ENCODE peak calls at places on chromosomes 4 and X, in nine cellular contexts. U is T follicular helper cell; D is NCI-H2107; Q is NCI-H748 treated with DMSO at 0.1 percent for 48 hours; H is activated CD4-positive, alpha-beta T cell treated with anti-CD3 and anti-CD28 coated beads, Interleukin-2, amount 50 U/mL, for 1 hour; R is fibroblast of pulmonary artery; C is H54; Y is ureter; L is EL. O is an unnamed sample.
A peak's percentile ranks its signal among the peaks of the same experiment; 100 is the strongest.

GRCh38 chr4:123676550-123677229 is 280.1 kb downstream of the SPRY1 start:
- DNase-seq in U (no peak), D (peak; percentile 9), Q (no peak), H (no peak), R (no peak), C (no peak), Y (no peak), L (no peak), O (no peak)

GRCh38 chrX:2898861-2899512 is 30.2 kb downstream of the ARSD start:
- DNase-seq in U (no peak), D (no peak), Q (no peak), H (no peak), R (no peak), C (no peak), Y (peak; percentile 61), L (no peak), O (no peak)

GRCh38 chr4:2931765-2932560 is 31.2 kb downstream of the NOP14 start:
- DNase-seq in U (peak; percentile 30), D (no peak), Q (no peak), H (peak; percentile 47), R (no peak), C (no peak), Y (peak; percentile 76), L (no peak), O (no peak)

GRCh38 chr4:47913328-47913727 is 1.1 kb downstream of the NFXL1 start:
- DNase-seq in U (no peak), D (no peak), Q (no peak), H (no peak), R (no peak), C (no peak), Y (no peak), L (peak; percentile 21), O (peak; percentile 20)

GRCh38 chr4:1351854-1352633 is 5.0 kb downstream of the UVSSA start:
- DNase-seq in U (peak; percentile 81), D (no peak), Q (no peak), H (peak; percentile 92), R (peak; percentile 77), C (peak; percentile 83), Y (peak; percentile 91), L (peak; percentile 64), O (peak; percentile 73)

GRCh38 chrX:130902783-130903613 is at the start of gene ENOX2:
- DNase-seq in U (peak; percentile 70), D (peak; percentile 93), Q (peak; percentile 95), H (peak; percentile 70), R (peak; percentile 98), C (peak; percentile 70), Y (peak; percentile 92), L (peak; percentile 96), O (peak; percentile 97)

GRCh38 chr4:124085561-124086180 is 626.9 kb downstream of the ANKRD50 start:
- DNase-seq in U (no peak), D (no peak), Q (no peak), H (no peak), R (peak; percentile 65), C (no peak), Y (no peak), L (no peak), O (peak; percentile 33)

GRCh38 chr4:55733874-55734437 is 85.6 kb upstream of the EXOC1L start:
- DNase-seq in U (no peak), D (no peak), Q (peak; percentile 22), H (no peak), R (peak; percentile 59), C (no peak), Y (peak; percentile 92), L (peak; percentile 35), O (peak; percentile 62)

GRCh38 chr4:24857996-24858395 is 54.8 kb downstream of the CCDC149 start:
- DNase-seq in U (no peak), D (no peak), Q (no peak), H (no peak), R (peak; percentile 67), C (no peak), Y (no peak), L (peak; percentile 64), O (peak; percentile 51)

O was measured in fibroblast of villous mesenchyme.